ENCODE peak calls at places on chromosome X, in ten cellular contexts. One of them, this sample, is unnamed.

GRCh38 chrX:39149761-39150160 is 348.5 kb downstream of the MID1IP1 start:
- DNase-seq in IMR-90: peak
- DNase-seq in fibroblast of pulmonary artery: peak
- DNase-seq in stimulated activated CD4-positive, alpha-beta T cell treated with anti-CD3 and anti-CD28 coated beads, Interleukin-2, amount 100 ng/mL, for 4 hours: peak
- DNase-seq in activated naive CD8-positive, alpha-beta T cell treated with anti-CD3 and anti-CD28 coated beads, Interleukin-2, amount 50 U/mL, for 24 hours: peak
- DNase-seq in astrocyte of the cerebellum: no peak
- DNase-seq in ovary: peak
- DNase-seq in midbrain: peak
- DNase-seq in substantia nigra: peak
- DNase-seq in fibroblast of mammary gland: peak
- DNase-seq in this sample: peak

GRCh38 chrX:3232262-3232950 is 114.0 kb downstream of the MXRA5 start:
- DNase-seq in fibroblast of mammary gland: peak
- DNase-seq in astrocyte of the cerebellum: no peak
- DNase-seq in fibroblast of pulmonary artery: peak
- DNase-seq in substantia nigra: no peak
- DNase-seq in activated naive CD8-positive, alpha-beta T cell treated with anti-CD3 and anti-CD28 coated beads, Interleukin-2, amount 50 U/mL, for 24 hours: no peak
- DNase-seq in ovary: no peak
- DNase-seq in stimulated activated CD4-positive, alpha-beta T cell treated with anti-CD3 and anti-CD28 coated beads, Interleukin-2, amount 100 ng/mL, for 4 hours: no peak
- DNase-seq in IMR-90: peak
- DNase-seq in midbrain: no peak
- DNase-seq in this sample: no peak

GRCh38 chrX:14616876-14617275 is 87.5 kb downstream of the GLRA2 start:
- DNase-seq in substantia nigra: no peak
- DNase-seq in fibroblast of mammary gland: peak
- DNase-seq in IMR-90: peak
- DNase-seq in activated naive CD8-positive, alpha-beta T cell treated with anti-CD3 and anti-CD28 coated beads, Interleukin-2, amount 50 U/mL, for 24 hours: no peak
- DNase-seq in midbrain: no peak
- DNase-seq in ovary: no peak
- DNase-seq in astrocyte of the cerebellum: no peak
- DNase-seq in fibroblast of pulmonary artery: peak
- DNase-seq in stimulated activated CD4-positive, alpha-beta T cell treated with anti-CD3 and anti-CD28 coated beads, Interleukin-2, amount 100 ng/mL, for 4 hours: no peak
- DNase-seq in this sample: no peak

GRCh38 chrX:32045149-32045548 is 973.3 kb upstream of the FTHL17 start:
- DNase-seq in stimulated activated CD4-positive, alpha-beta T cell treated with anti-CD3 and anti-CD28 coated beads, Interleukin-2, amount 100 ng/mL, for 4 hours: no peak
- DNase-seq in fibroblast of mammary gland: no peak
- DNase-seq in astrocyte of the cerebellum: no peak
- DNase-seq in substantia nigra: no peak
- DNase-seq in midbrain: no peak
- DNase-seq in IMR-90: no peak
- DNase-seq in fibroblast of pulmonary artery: no peak
- DNase-seq in activated naive CD8-positive, alpha-beta T cell treated with anti-CD3 and anti-CD28 coated beads, Interleukin-2, amount 50 U/mL, for 24 hours: no peak
- DNase-seq in ovary: no peak
- DNase-seq in this sample: no peak

GRCh38 chrX:109843963-109844751 is 111.1 kb upstream of the ACSL4 start:
- DNase-seq in midbrain: peak
- DNase-seq in IMR-90: peak
- DNase-seq in substantia nigra: peak
- DNase-seq in astrocyte of the cerebellum: no peak
- DNase-seq in fibroblast of mammary gland: no peak
- DNase-seq in stimulated activated CD4-positive, alpha-beta T cell treated with anti-CD3 and anti-CD28 coated beads, Interleukin-2, amount 100 ng/mL, for 4 hours: no peak
- DNase-seq in ovary: no peak
- DNase-seq in fibroblast of pulmonary artery: no peak
- DNase-seq in activated naive CD8-positive, alpha-beta T cell treated with anti-CD3 and anti-CD28 coated beads, Interleukin-2, amount 50 U/mL, for 24 hours: no peak
- DNase-seq in this sample: peak

GRCh38 chrX:23726196-23726595 is 16.9 kb downstream of the ACOT9 start:
- DNase-seq in midbrain: no peak
- DNase-seq in IMR-90: no peak
- DNase-seq in fibroblast of pulmonary artery: no peak
- DNase-seq in activated naive CD8-positive, alpha-beta T cell treated with anti-CD3 and anti-CD28 coated beads, Interleukin-2, amount 50 U/mL, for 24 hours: no peak
- DNase-seq in fibroblast of mammary gland: no peak
- DNase-seq in astrocyte of the cerebellum: no peak
- DNase-seq in stimulated activated CD4-positive, alpha-beta T cell treated with anti-CD3 and anti-CD28 coated beads, Interleukin-2, amount 100 ng/mL, for 4 hours: no peak
- DNase-seq in substantia nigra: no peak
- DNase-seq in ovary: no peak
- DNase-seq in this sample: peak

GRCh38 chrX:151713859-151714258 is 2.0 kb upstream of the FATE1 start:
- DNase-seq in IMR-90: no peak
- DNase-seq in astrocyte of the cerebellum: no peak
- DNase-seq in activated naive CD8-positive, alpha-beta T cell treated with anti-CD3 and anti-CD28 coated beads, Interleukin-2, amount 50 U/mL, for 24 hours: peak
- DNase-seq in midbrain: no peak
- DNase-seq in stimulated activated CD4-positive, alpha-beta T cell treated with anti-CD3 and anti-CD28 coated beads, Interleukin-2, amount 100 ng/mL, for 4 hours: no peak
- DNase-seq in fibroblast of mammary gland: no peak
- DNase-seq in ovary: no peak
- DNase-seq in substantia nigra: no peak
- DNase-seq in fibroblast of pulmonary artery: peak
- DNase-seq in this sample: no peak

GRCh38 chrX:110699109-110699508 is 96.5 kb downstream of the CHRDL1 start:
- DNase-seq in stimulated activated CD4-positive, alpha-beta T cell treated with anti-CD3 and anti-CD28 coated beads, Interleukin-2, amount 100 ng/mL, for 4 hours: no peak
- DNase-seq in ovary: no peak
- DNase-seq in substantia nigra: no peak
- DNase-seq in IMR-90: no peak
- DNase-seq in activated naive CD8-positive, alpha-beta T cell treated with anti-CD3 and anti-CD28 coated beads, Interleukin-2, amount 50 U/mL, for 24 hours: no peak
- DNase-seq in midbrain: no peak
- DNase-seq in fibroblast of mammary gland: peak
- DNase-seq in fibroblast of pulmonary artery: no peak
- DNase-seq in astrocyte of the cerebellum: no peak
- DNase-seq in this sample: no peak

GRCh38 chrX:140525448-140525847 is 20.6 kb upstream of the SOX3 start:
- DNase-seq in substantia nigra: no peak
- DNase-seq in fibroblast of pulmonary artery: peak
- DNase-seq in activated naive CD8-positive, alpha-beta T cell treated with anti-CD3 and anti-CD28 coated beads, Interleukin-2, amount 50 U/mL, for 24 hours: no peak
- DNase-seq in midbrain: no peak
- DNase-seq in ovary: no peak
- DNase-seq in fibroblast of mammary gland: peak
- DNase-seq in astrocyte of the cerebellum: no peak
- DNase-seq in IMR-90: peak
- DNase-seq in stimulated activated CD4-positive, alpha-beta T cell treated with anti-CD3 and anti-CD28 coated beads, Interleukin-2, amount 100 ng/mL, for 4 hours: no peak
- DNase-seq in this sample: no peak

GRCh38 chrX:34546366-34546765 is 110.7 kb downstream of the TMEM47 start:
- DNase-seq in stimulated activated CD4-positive, alpha-beta T cell treated with anti-CD3 and anti-CD28 coated beads, Interleukin-2, amount 100 ng/mL, for 4 hours: no peak
- DNase-seq in astrocyte of the cerebellum: no peak
- DNase-seq in midbrain: no peak
- DNase-seq in substantia nigra: no peak
- DNase-seq in fibroblast of mammary gland: peak
- DNase-seq in fibroblast of pulmonary artery: peak
- DNase-seq in ovary: no peak
- DNase-seq in IMR-90: no peak
- DNase-seq in activated naive CD8-positive, alpha-beta T cell treated with anti-CD3 and anti-CD28 coated beads, Interleukin-2, amount 50 U/mL, for 24 hours: no peak
- DNase-seq in this sample: no peak

GRCh38 chrX:85244411-85245210 is 820 bp downstream of the ZNF711 start:
- DNase-seq in ovary: peak
- DNase-seq in midbrain: peak
- DNase-seq in fibroblast of pulmonary artery: peak
- DNase-seq in fibroblast of mammary gland: peak
- DNase-seq in IMR-90: peak
- DNase-seq in astrocyte of the cerebellum: no peak
- DNase-seq in stimulated activated CD4-positive, alpha-beta T cell treated with anti-CD3 and anti-CD28 coated beads, Interleukin-2, amount 100 ng/mL, for 4 hours: no peak
- DNase-seq in substantia nigra: peak
- DNase-seq in activated naive CD8-positive, alpha-beta T cell treated with anti-CD3 and anti-CD28 coated beads, Interleukin-2, amount 50 U/mL, for 24 hours: no peak
- DNase-seq in this sample: peak

This sample was measured in Ammon's horn.